ENCODE peak calls at places on chromosomes 7 and 10, in eight cellular contexts. K is left lung; Q is AG10803; L is IMR-90; B is CD8-positive, alpha-beta T cell; M is psoas muscle; C is endodermal cell; N is mammary epithelial cell. W is an unnamed sample.

GRCh38 chr10:28939352-28940157 is 262.2 kb downstream of the BAMBI start:
- DNase-seq in L (peak), B (no peak), M (peak), K (peak), Q (peak), C (peak), N (no peak), W (peak)

GRCh38 chr7:102287082-102287464 is 405 bp downstream of the SH2B2 start:
- DNase-seq in C (no peak), Q (no peak), M (no peak), N (no peak), B (no peak), K (no peak), L (no peak), W (peak)

GRCh38 chr10:30579554-30579953 is 50.0 kb downstream of the LYZL2 start:
- DNase-seq in K (no peak), N (no peak), M (no peak), B (no peak), L (no peak), C (no peak), Q (no peak), W (no peak)

GRCh38 chr7:81161459-81162075 is 242.7 kb upstream of the SEMA3C start:
- DNase-seq in N (peak), Q (peak), M (peak), C (no peak), B (no peak), K (no peak), L (peak), W (no peak)

GRCh38 chr7:1900847-1901246 is 230.8 kb downstream of the ELFN1 start:
- DNase-seq in L (no peak), K (no peak), Q (no peak), N (no peak), B (no peak), C (no peak), M (peak), W (no peak)

GRCh38 chr7:12889391-12889790 is 202.0 kb downstream of the ARL4A start:
- DNase-seq in C (no peak), M (no peak), K (no peak), Q (peak), L (peak), B (no peak), N (no peak), W (no peak)

GRCh38 chr7:7553386-7553785 is 13.3 kb upstream of the MIOS start:
- DNase-seq in M (no peak), L (no peak), B (no peak), K (no peak), C (no peak), N (no peak), Q (peak), W (no peak)

GRCh38 chr7:45460379-45460778 is 113.8 kb upstream of the ADCY1 start:
- DNase-seq in N (no peak), C (no peak), Q (no peak), K (no peak), L (no peak), M (no peak), B (no peak), W (no peak)

GRCh38 chr10:5488272-5489161 is 10.9 kb downstream of the CALML5 start:
- DNase-seq in Q (no peak), N (peak), B (no peak), C (peak), K (no peak), M (no peak), L (no peak), W (no peak)

GRCh38 chr7:31493714-31494181 is 20.1 kb upstream of the ITPRID1 start:
- DNase-seq in Q (no peak), L (no peak), N (peak), M (no peak), K (no peak), B (no peak), C (no peak), W (no peak)

GRCh38 chr7:142629588-142630260 is 119.5 kb upstream of the PRSS1 start:
- DNase-seq in L (peak), N (no peak), M (no peak), Q (peak), B (no peak), C (no peak), K (no peak), W (no peak)

GRCh38 chr10:74675527-74675926 is 150.9 kb upstream of the KAT6B start:
- DNase-seq in Q (no peak), C (no peak), K (no peak), N (no peak), L (no peak), B (no peak), M (no peak), W (no peak)
- TF ChIP-seq CTCF in Q (no peak), C (no peak), K (no peak), N (no peak), L (no peak), B (no peak), M (no peak), W (no peak)

GRCh38 chr10:86178401-86179142 is 188.0 kb downstream of the GRID1 start:
- DNase-seq in K (no peak), L (no peak), C (peak), N (no peak), M (no peak), Q (peak), B (no peak), W (peak)
- TF ChIP-seq CTCF in K (no peak), L (peak), C (peak), N (no peak), M (no peak), Q (peak), B (no peak), W (peak)

DNA sequence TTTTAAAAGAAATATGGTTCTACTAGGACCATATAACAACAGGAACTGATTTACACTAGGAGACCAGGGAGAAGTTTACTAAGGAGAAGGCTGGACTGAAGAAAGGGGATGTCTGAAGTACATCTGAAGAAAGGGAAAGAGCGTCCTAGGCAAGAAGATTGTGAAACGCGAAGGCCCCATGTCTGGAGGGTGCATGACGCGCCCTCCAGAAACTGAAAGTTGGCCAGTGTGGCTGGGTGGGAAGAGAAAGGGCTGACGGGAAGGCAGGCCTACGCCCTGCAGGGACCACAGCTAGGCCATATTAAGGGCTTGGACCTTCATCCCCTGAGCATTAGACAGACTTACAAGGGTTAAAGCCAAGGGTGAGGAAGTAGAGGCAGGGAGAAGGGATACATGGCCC is 158.0 kb downstream of the TRIL start:
- DNase-seq in M (peak), N (no peak), B (no peak), L (no peak), C (no peak), Q (no peak), K (peak), W (peak)
- TF ChIP-seq CTCF in M (no peak), N (no peak), B (no peak), L (no peak), C (no peak), Q (no peak), K (no peak), W (no peak)

GRCh38 chr7:193538-194256 is 1.3 kb downstream of the FAM20C start:
- DNase-seq in L (no peak), Q (no peak), C (peak), K (no peak), N (peak), B (no peak), M (no peak), W (no peak)
- TF ChIP-seq CTCF in L (no peak), Q (no peak), C (peak), K (no peak), N (no peak), B (no peak), M (no peak), W (no peak)

DNA sequence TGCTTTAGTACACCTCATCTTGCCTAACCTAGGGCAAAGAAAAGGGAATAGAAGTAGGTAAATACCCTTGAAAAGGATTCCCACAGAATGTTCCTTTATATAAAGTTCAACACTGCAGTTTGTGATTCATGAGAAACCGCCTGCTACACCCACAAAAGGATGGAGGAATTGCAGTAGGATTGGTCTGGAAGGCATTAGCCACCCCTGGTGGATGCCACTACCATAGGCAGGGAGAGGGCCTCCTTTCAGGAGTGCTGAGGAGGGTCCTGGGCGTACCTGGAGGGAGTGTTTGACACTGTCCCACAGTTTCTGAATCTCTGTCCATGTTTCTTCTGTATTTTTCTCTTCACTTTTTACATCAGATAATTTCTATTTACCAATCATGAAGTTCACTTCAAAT is 221.8 kb upstream of the TMEM72 start:
- DNase-seq in N (no peak), B (no peak), K (no peak), C (peak), Q (peak), M (no peak), L (peak), W (no peak)
- TF ChIP-seq CTCF in N (no peak), B (no peak), K (no peak), C (peak), Q (peak), M (no peak), L (no peak), W (no peak)

DNA sequence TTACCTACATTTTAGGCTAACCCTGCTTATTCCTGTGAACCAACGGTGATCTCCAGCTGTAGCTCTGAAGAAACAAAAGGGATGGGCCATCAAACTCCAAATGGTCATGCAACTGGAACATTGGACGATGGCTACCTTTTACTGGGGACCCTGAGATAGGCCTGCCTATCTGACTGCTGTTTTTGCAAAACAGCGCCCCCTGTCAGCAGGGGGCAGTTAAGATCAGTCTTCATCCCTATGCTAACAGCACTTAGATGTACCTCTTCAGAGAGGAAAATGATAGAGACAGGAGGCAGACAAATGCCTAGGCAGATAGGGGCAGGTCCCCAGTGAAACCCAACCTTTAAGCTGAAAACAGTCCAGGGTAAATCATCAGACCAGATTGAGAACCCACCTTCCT is 1085.4 kb upstream of the SORCS1 start:
- DNase-seq in L (no peak), K (no peak), Q (no peak), B (no peak), C (peak), M (no peak), N (no peak), W (no peak)
- TF ChIP-seq CTCF in L (no peak), K (no peak), Q (no peak), B (no peak), C (peak), M (no peak), N (no peak), W (no peak)

GRCh38 chr10:119817991-119818888 is 54.4 kb downstream of the MCMBP start:
- DNase-seq in L (peak), Q (peak), N (no peak), B (peak), K (peak), M (peak), C (peak), W (peak)
- TF ChIP-seq CTCF in L (peak), Q (no peak), N (no peak), B (no peak), K (no peak), M (no peak), C (peak), W (no peak)

GRCh38 chr7:100492738-100493475 is 9.2 kb downstream of the NYAP1 start:
- DNase-seq in Q (no peak), K (no peak), M (no peak), N (no peak), L (no peak), C (no peak), B (no peak), W (no peak)

GRCh38 chr7:100490483-100491191 is 6.9 kb downstream of the NYAP1 start:
- DNase-seq in Q (no peak), L (no peak), B (no peak), K (no peak), N (no peak), M (no peak), C (no peak), W (no peak)

GRCh38 chr7:100491192-100491578 is 7.5 kb downstream of the NYAP1 start:
- DNase-seq in Q (no peak), C (no peak), L (no peak), N (no peak), B (no peak), K (no peak), M (no peak), W (no peak)

GRCh38 chr7:100496509-100496908 is 12.8 kb downstream of the NYAP1 start:
- DNase-seq in N (no peak), C (no peak), M (no peak), K (no peak), B (no peak), L (no peak), Q (no peak), W (no peak)

DNA sequence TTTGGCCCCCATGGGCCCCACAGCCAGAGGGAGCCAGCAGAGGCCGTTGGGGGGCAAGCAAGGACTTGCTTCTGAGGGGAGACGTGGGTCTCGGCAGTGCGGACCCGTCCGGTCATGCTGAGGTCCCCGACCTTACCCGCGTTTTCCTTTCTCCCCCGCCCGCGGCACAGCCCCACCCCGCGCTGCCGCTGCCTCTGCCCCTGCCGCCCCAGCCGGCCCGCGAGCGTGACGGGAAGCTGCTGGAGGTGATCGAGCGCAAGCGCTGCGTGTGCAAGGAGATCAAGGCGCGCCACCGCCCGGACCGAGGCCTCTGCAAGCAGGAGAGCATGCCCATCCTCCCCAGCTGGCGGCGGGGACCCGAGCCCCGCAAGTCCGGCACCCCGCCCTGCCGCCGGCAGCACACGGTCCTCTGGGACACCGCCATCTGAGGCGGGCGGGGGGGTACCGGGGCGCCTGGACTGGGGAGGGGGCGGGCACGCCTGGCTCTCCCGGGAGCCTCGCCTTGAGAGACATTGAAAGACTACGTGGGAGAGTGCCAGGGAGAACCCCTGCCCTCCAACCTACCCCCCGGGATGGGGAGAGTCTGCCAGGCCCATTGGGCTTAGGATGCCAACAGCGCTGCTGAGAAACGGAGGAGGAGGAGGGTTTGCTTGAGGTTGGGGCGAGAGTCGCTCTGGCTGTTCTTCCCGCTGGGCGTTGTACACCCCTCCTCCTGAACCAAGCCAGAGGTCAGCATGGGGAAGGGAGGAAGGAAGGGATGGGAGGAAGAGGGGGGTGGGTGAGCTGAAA is 9.9 kb downstream of the NYAP1 start:
- DNase-seq in C (peak), N (no peak), L (no peak), K (no peak), Q (no peak), M (no peak), B (peak), W (peak)
- TF ChIP-seq CTCF in C (no peak), N (no peak), L (no peak), K (no peak), Q (no peak), M (no peak), B (no peak), W (no peak)

GRCh38 chr10:128843972-128844371 is 623.1 kb upstream of the MGMT start:
- DNase-seq in N (no peak), M (no peak), Q (no peak), B (no peak), K (no peak), C (no peak), L (no peak), W (no peak)
- TF ChIP-seq CTCF in N (no peak), M (no peak), Q (no peak), B (no peak), K (no peak), C (peak), L (no peak), W (no peak)

GRCh38 chr10:122213766-122214165 is 57.3 kb upstream of the BTBD16 start:
- DNase-seq in Q (peak), K (no peak), B (no peak), L (no peak), C (peak), M (no peak), N (no peak), W (no peak)
- TF ChIP-seq CTCF in Q (no peak), K (no peak), B (no peak), L (no peak), C (peak), M (no peak), N (no peak), W (no peak)